ENCODE peak calls at places on chromosome 1, in ten cellular contexts. L, F, X, Y, G, I, C, Z, W and J are unnamed samples.
A peak's percentile ranks its signal among the peaks of the same experiment; 100 is the strongest.

GRCh38 chr1:218587890-218588289 is 242.8 kb downstream of the TGFB2 start:
- DNase-seq in L (no peak), F (no peak), X (no peak), Y (no peak), G (no peak), I (no peak), C (no peak), Z (no peak), W (no peak), J (no peak)

GRCh38 chr1:84245566-84245965 is 55.9 kb upstream of the SAMD13 start:
- DNase-seq in L (no peak), F (no peak), X (no peak), Y (no peak), G (no peak), I (no peak), C (no peak), Z (no peak), W (no peak), J (no peak)

GRCh38 chr1:165129568-165130164 is 226.8 kb downstream of the LMX1A start:
- DNase-seq in L (peak; percentile 43), F (peak; percentile 18), X (no peak), Y (peak; percentile 67), G (peak; percentile 19), I (peak; percentile 3), C (peak; percentile 6), Z (peak; percentile 88), W (peak; percentile 79), J (peak; percentile 89)

GRCh38 chr1:46246548-46247432 is 773 bp upstream of the RAD54L start:
- DNase-seq in L (peak; percentile 56), F (peak; percentile 34), X (peak; percentile 88), Y (no peak), G (peak; percentile 94), I (peak; percentile 62), C (no peak), Z (no peak), W (peak; percentile 99), J (no peak)

GRCh38 chr1:244289976-244290375 is 161.7 kb downstream of the ADSS2 start:
- DNase-seq in L (no peak), F (no peak), X (no peak), Y (no peak), G (no peak), I (no peak), C (no peak), Z (no peak), W (no peak), J (no peak)

GRCh38 chr1:226044514-226045132 is 17.9 kb upstream of the H3-3A start:
- DNase-seq in L (no peak), F (no peak), X (no peak), Y (no peak), G (no peak), I (no peak), C (no peak), Z (no peak), W (no peak), J (no peak)

GRCh38 chr1:227895828-227896685 is 51.7 kb downstream of the WNT9A start:
- DNase-seq in L (no peak), F (no peak), X (no peak), Y (peak; percentile 10), G (no peak), I (peak; percentile 0), C (peak; percentile 53), Z (no peak), W (peak; percentile 70), J (peak; percentile 38)

GRCh38 chr1:171081220-171081993 is 9.3 kb upstream of the FMO3 start:
- DNase-seq in L (no peak), F (no peak), X (no peak), Y (no peak), G (no peak), I (no peak), C (no peak), Z (no peak), W (no peak), J (no peak)

GRCh38 chr1:22071511-22071910 is 19.0 kb downstream of the CDC42 start:
- DNase-seq in L (no peak), F (no peak), X (no peak), Y (no peak), G (no peak), I (no peak), C (no peak), Z (no peak), W (no peak), J (no peak)

GRCh38 chr1:118989878-118990378 is 1.8 kb upstream of the TBX15 start:
- DNase-seq in L (no peak), F (peak; percentile 8), X (no peak), Y (no peak), G (no peak), I (no peak), C (no peak), Z (no peak), W (peak; percentile 50), J (peak; percentile 64)

GRCh38 chr1:87682565-87682964 is 353.9 kb downstream of the LMO4 start:
- DNase-seq in L (no peak), F (no peak), X (no peak), Y (no peak), G (no peak), I (no peak), C (no peak), Z (no peak), W (no peak), J (peak; percentile 19)

GRCh38 chr1:12405325-12406217 is 175.7 kb downstream of the VPS13D start:
- DNase-seq in L (no peak), F (peak; percentile 16), X (no peak), Y (no peak), G (no peak), I (no peak), C (no peak), Z (no peak), W (no peak), J (no peak)

GRCh38 chr1:155205969-155206593 is 1.6 kb downstream of the THBS3 start:
- DNase-seq in L (no peak), F (no peak), X (no peak), Y (no peak), G (no peak), I (no peak), C (no peak), Z (no peak), W (no peak), J (no peak)

GRCh38 chr1:223297800-223298199 is 66.2 kb downstream of the SUSD4 start:
- DNase-seq in L (no peak), F (no peak), X (no peak), Y (no peak), G (no peak), I (no peak), C (no peak), Z (no peak), W (no peak), J (no peak)

GRCh38 chr1:89821322-89822108 is 683 bp downstream of the LRRC8D start:
- DNase-seq in L (peak; percentile 85), F (peak; percentile 72), X (no peak), Y (peak; percentile 35), G (peak; percentile 63), I (peak; percentile 72), C (no peak), Z (no peak), W (peak; percentile 78), J (peak; percentile 72)

GRCh38 chr1:162605225-162605927 is 26.9 kb upstream of the DDR2 start:
- DNase-seq in L (no peak), F (no peak), X (peak; percentile 10), Y (no peak), G (peak; percentile 42), I (no peak), C (no peak), Z (no peak), W (no peak), J (no peak)

GRCh38 chr1:33334081-33334552 is 13.2 kb upstream of the A3GALT2 start:
- DNase-seq in L (no peak), F (no peak), X (no peak), Y (no peak), G (no peak), I (no peak), C (no peak), Z (no peak), W (no peak), J (no peak)

GRCh38 chr1:110449661-110450651 is 993 bp upstream of the PROK1 start:
- DNase-seq in L (no peak), F (no peak), X (no peak), Y (no peak), G (no peak), I (no peak), C (no peak), Z (no peak), W (no peak), J (no peak)

GRCh38 chr1:153292740-153293479 is 19.8 kb downstream of the PGLYRP3 start:
- DNase-seq in L (no peak), F (no peak), X (no peak), Y (no peak), G (no peak), I (no peak), C (no peak), Z (no peak), W (peak; percentile 51), J (no peak)

GRCh38 chr1:159296697-159297375 is 5.3 kb upstream of the FCER1A start:
- DNase-seq in L (no peak), F (no peak), X (no peak), Y (no peak), G (no peak), I (no peak), C (no peak), Z (no peak), W (no peak), J (no peak)

GRCh38 chr1:74811421-74812179 is 78.6 kb downstream of the TYW3 start:
- DNase-seq in L (peak; percentile 11), F (no peak), X (no peak), Y (peak; percentile 16), G (no peak), I (no peak), C (no peak), Z (no peak), W (no peak), J (no peak)

GRCh38 chr1:240663160-240663879 is 51.4 kb upstream of the GREM2 start:
- DNase-seq in L (no peak), F (no peak), X (no peak), Y (no peak), G (no peak), I (no peak), C (no peak), Z (no peak), W (no peak), J (no peak)

GRCh38 chr1:207004931-207005830 is 27.4 kb downstream of the C1orf116 start:
- DNase-seq in L (peak; percentile 61), F (no peak), X (no peak), Y (peak; percentile 70), G (peak; percentile 55), I (peak; percentile 36), C (peak; percentile 20), Z (peak; percentile 82), W (peak; percentile 74), J (peak; percentile 78)

GRCh38 chr1:36400825-36401601 is 3.3 kb upstream of the LSM10 start:
- DNase-seq in L (peak; percentile 46), F (peak; percentile 96), X (peak; percentile 97), Y (peak; percentile 18), G (peak; percentile 67), I (peak; percentile 58), C (no peak), Z (no peak), W (peak; percentile 68), J (peak; percentile 94)

GRCh38 chr1:162856260-162856659 is 4.7 kb downstream of the CCDC190 start:
- DNase-seq in L (no peak), F (no peak), X (no peak), Y (no peak), G (peak; percentile 40), I (no peak), C (no peak), Z (no peak), W (no peak), J (no peak)

GRCh38 chr1:31639543-31639942 is 5.1 kb downstream of the PEF1 start:
- DNase-seq in L (no peak), F (peak; percentile 68), X (no peak), Y (no peak), G (no peak), I (no peak), C (no peak), Z (no peak), W (no peak), J (no peak)

GRCh38 chr1:113103048-113103447 is 30.1 kb downstream of the LRIG2 start:
- DNase-seq in L (no peak), F (no peak), X (no peak), Y (no peak), G (no peak), I (no peak), C (no peak), Z (no peak), W (peak; percentile 8), J (no peak)

GRCh38 chr1:209612646-209613350 is 29.3 kb downstream of the CAMK1G start:
- DNase-seq in L (no peak), F (peak; percentile 69), X (no peak), Y (no peak), G (no peak), I (no peak), C (no peak), Z (no peak), W (no peak), J (no peak)